ENCODE peak calls at places on chromosomes 11 and 22, in four cellular contexts. One of them, this sample, is unnamed.

GRCh38 chr11:118530180-118530682 is 761 bp upstream of the TMEM25 start:
- DNase-seq in sigmoid colon: no peak
- DNase-seq in HFFc6: no peak
- DNase-seq in A172: no peak
- DNase-seq in this sample: no peak

GRCh38 chr11:76885390-76886097 is 24.8 kb downstream of the ACER3 start:
- DNase-seq in A172: peak; percentile 88
- DNase-seq in HFFc6: no peak
- DNase-seq in sigmoid colon: no peak
- DNase-seq in this sample: peak; percentile 55

GRCh38 chr11:131689049-131689925 is 318.9 kb downstream of the NTM start:
- DNase-seq in A172: no peak
- DNase-seq in HFFc6: no peak
- DNase-seq in sigmoid colon: no peak
- DNase-seq in this sample: no peak

GRCh38 chr11:69361466-69361865 is 67.5 kb downstream of the MYEOV start:
- DNase-seq in sigmoid colon: no peak
- DNase-seq in A172: no peak
- DNase-seq in HFFc6: no peak
- DNase-seq in this sample: no peak

GRCh38 chr22:35589071-35589735 is 27.9 kb downstream of the MB start:
- DNase-seq in sigmoid colon: peak; percentile 80
- DNase-seq in A172: peak; percentile 97
- DNase-seq in HFFc6: peak; percentile 98
- DNase-seq in this sample: peak; percentile 67

GRCh38 chr22:45784357-45785277 is 113.0 kb downstream of the ATXN10 start:
- DNase-seq in A172: no peak
- DNase-seq in sigmoid colon: no peak
- DNase-seq in HFFc6: no peak
- DNase-seq in this sample: no peak

GRCh38 chr11:2942872-2943710 is 13.9 kb upstream of the PHLDA2 start:
- DNase-seq in A172: no peak
- DNase-seq in sigmoid colon: no peak
- DNase-seq in HFFc6: no peak
- DNase-seq in this sample: no peak

GRCh38 chr11:74057251-74058151 is 48.6 kb upstream of the UCP3 start:
- DNase-seq in sigmoid colon: no peak
- DNase-seq in A172: no peak
- DNase-seq in HFFc6: peak; percentile 13
- DNase-seq in this sample: no peak

GRCh38 chr11:111565111-111565720 is 24.7 kb downstream of the LAYN start:
- DNase-seq in sigmoid colon: peak; percentile 78
- DNase-seq in HFFc6: peak; percentile 76
- DNase-seq in A172: peak; percentile 51
- DNase-seq in this sample: peak; percentile 58

GRCh38 chr11:110762596-110762995 is 50.4 kb upstream of the ARHGAP20 start:
- DNase-seq in A172: no peak
- DNase-seq in sigmoid colon: no peak
- DNase-seq in HFFc6: no peak
- DNase-seq in this sample: peak; percentile 81

GRCh38 chr22:50199251-50199721 is 1.5 kb upstream of the SELENOO start:
- DNase-seq in sigmoid colon: no peak
- DNase-seq in A172: no peak
- DNase-seq in HFFc6: no peak
- DNase-seq in this sample: no peak

GRCh38 chr11:83219095-83219494 is 25.6 kb downstream of the ANKRD42 start:
- DNase-seq in HFFc6: no peak
- DNase-seq in A172: no peak
- DNase-seq in sigmoid colon: no peak
- DNase-seq in this sample: no peak

GRCh38 chr11:66331542-66332370 is 4.5 kb downstream of the RIN1 start:
- DNase-seq in A172: no peak
- DNase-seq in HFFc6: no peak
- DNase-seq in sigmoid colon: peak; percentile 56
- DNase-seq in this sample: no peak

GRCh38 chr11:24086921-24087320 is 409.9 kb upstream of the LUZP2 start:
- DNase-seq in HFFc6: no peak
- DNase-seq in sigmoid colon: no peak
- DNase-seq in A172: no peak
- DNase-seq in this sample: no peak

GRCh38 chr11:8948901-8949300 is 6.1 kb upstream of the ASCL3 start:
- DNase-seq in sigmoid colon: no peak
- DNase-seq in A172: no peak
- DNase-seq in HFFc6: no peak
- DNase-seq in this sample: no peak

GRCh38 chr22:29524440-29525191 is 28.9 kb downstream of the THOC5 start:
- DNase-seq in A172: peak; percentile 9
- DNase-seq in HFFc6: peak; percentile 27
- DNase-seq in sigmoid colon: no peak
- DNase-seq in this sample: no peak

GRCh38 chr11:122101625-122102291 is 14.3 kb downstream of the BLID start:
- DNase-seq in A172: peak; percentile 67
- DNase-seq in sigmoid colon: peak; percentile 89
- DNase-seq in HFFc6: peak; percentile 88
- DNase-seq in this sample: peak; percentile 83

GRCh38 chr11:72081184-72081644 is 564 bp downstream of the LRRC51 start:
- DNase-seq in sigmoid colon: no peak
- DNase-seq in HFFc6: no peak
- DNase-seq in A172: no peak
- DNase-seq in this sample: no peak

GRCh38 chr11:65842144-65842543 is 8.4 kb downstream of the SNX32 start:
- DNase-seq in A172: no peak
- DNase-seq in sigmoid colon: peak; percentile 13
- DNase-seq in HFFc6: no peak
- DNase-seq in this sample: no peak

GRCh38 chr11:126547161-126547560 is 191.7 kb downstream of the ST3GAL4 start:
- DNase-seq in HFFc6: peak; percentile 95
- DNase-seq in A172: peak; percentile 78
- DNase-seq in sigmoid colon: no peak
- DNase-seq in this sample: peak; percentile 73

GRCh38 chr22:36510966-36511881 is 4.4 kb upstream of the FOXRED2 start:
- DNase-seq in A172: peak; percentile 48
- DNase-seq in HFFc6: peak; percentile 23
- DNase-seq in sigmoid colon: no peak
- DNase-seq in this sample: no peak

GRCh38 chr11:69192282-69192681 is 36.5 kb downstream of the SMIM38 start:
- DNase-seq in sigmoid colon: no peak
- DNase-seq in A172: no peak
- DNase-seq in HFFc6: no peak
- DNase-seq in this sample: no peak

GRCh38 chr22:38240734-38241252 is 32.0 kb downstream of the TMEM184B start:
- DNase-seq in sigmoid colon: no peak
- DNase-seq in HFFc6: peak; percentile 82
- DNase-seq in A172: peak; percentile 82
- DNase-seq in this sample: peak; percentile 63

GRCh38 chr11:68027667-68028066 is 2.8 kb upstream of the NDUFS8 start:
- DNase-seq in sigmoid colon: no peak
- DNase-seq in A172: no peak
- DNase-seq in HFFc6: no peak
- DNase-seq in this sample: no peak